ENCODE peak calls at places on chromosomes 5 and 9, in four cellular contexts. E is HepG2, K is GM12878, L is H1. J is an unnamed sample.

GRCh38 chr9:18075253-18075977 is 398.5 kb upstream of the ADAMTSL1 start:
- DNase-seq in E (no peak), K (no peak), L (no peak), J (no peak)

GRCh38 chr9:14103115-14103514 is 210.8 kb downstream of the NFIB start:
- DNase-seq in E (no peak), K (no peak), L (no peak), J (no peak)

GRCh38 chr5:133612021-133612860 is at the start of gene FSTL4:
- DNase-seq in E (no peak), K (no peak), L (no peak), J (peak; percentile 55)

GRCh38 chr5:132396589-132397001 is 27.1 kb downstream of the SLC22A5 start:
- DNase-seq in E (no peak), K (no peak), L (no peak), J (no peak)

GRCh38 chr5:457195-457961 is 14.4 kb downstream of the EXOC3 start:
- DNase-seq in E (no peak), K (no peak), L (no peak), J (no peak)

GRCh38 chr5:131163315-131164119 is 1.5 kb downstream of the HINT1 start:
- DNase-seq in E (peak; percentile 75), K (no peak), L (no peak), J (no peak)

GRCh38 chr9:77659926-77660325 is 11.8 kb upstream of the GNA14 start:
- DNase-seq in E (no peak), K (no peak), L (no peak), J (no peak)

GRCh38 chr5:133381571-133382365 is 230.6 kb downstream of the FSTL4 start:
- DNase-seq in E (no peak), K (no peak), L (no peak), J (no peak)

GRCh38 chr5:36688722-36689121 is 82.3 kb downstream of the SLC1A3 start:
- DNase-seq in E (peak; percentile 29), K (no peak), L (no peak), J (peak; percentile 32)

GRCh38 chr5:174337276-174338203 is 292.0 kb downstream of the NSG2 start:
- DNase-seq in E (peak; percentile 13), K (no peak), L (no peak), J (peak; percentile 46)

GRCh38 chr5:55636177-55636576 is 75.9 kb downstream of the SLC38A9 start:
- DNase-seq in E (no peak), K (no peak), L (no peak), J (no peak)

GRCh38 chr5:139974661-139975060 is 68.4 kb downstream of the NRG2 start:
- DNase-seq in E (no peak), K (no peak), L (no peak), J (no peak)

GRCh38 chr5:13574634-13575033 is 369.9 kb downstream of the DNAH5 start:
- DNase-seq in E (no peak), K (no peak), L (no peak), J (no peak)
- TF ChIP-seq SUZ12 in E (no peak), K (no peak), L (no peak), J (no peak)

DNA sequence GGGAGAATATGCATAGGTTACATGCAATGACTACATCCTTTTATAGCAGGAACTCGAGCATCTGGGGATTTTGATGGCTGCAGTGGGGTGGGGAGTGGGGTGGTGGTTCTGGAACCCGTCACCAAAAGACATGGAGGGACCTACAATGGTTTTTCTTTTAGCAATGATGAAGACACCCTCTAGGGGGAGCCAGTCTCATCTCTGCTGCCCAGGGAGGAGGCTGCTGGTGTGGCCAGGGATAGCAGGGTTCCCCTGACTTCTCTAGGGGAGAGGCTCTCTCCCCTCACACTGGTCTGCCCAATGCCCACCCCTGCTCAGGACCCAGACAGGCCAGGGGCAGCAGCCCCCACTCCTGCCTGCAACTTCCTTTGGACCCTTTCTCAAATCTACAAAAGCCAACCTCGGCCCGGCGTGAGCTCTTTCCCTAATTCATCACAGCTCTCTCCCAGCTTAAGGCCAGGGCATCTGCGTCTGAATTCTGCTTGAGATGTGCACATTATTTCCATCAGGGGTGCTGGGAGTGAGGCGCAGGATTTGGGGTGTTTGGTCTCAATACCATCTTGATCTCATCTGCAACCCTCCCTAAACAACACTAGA is 73.5 kb upstream of the RETREG1 start:
- DNase-seq in E (peak; percentile 59), K (no peak), L (no peak), J (peak; percentile 76)
- TF ChIP-seq SUZ12 in E (no peak), K (no peak), L (no peak), J (no peak)

GRCh38 chr9:89590415-89590814 is 14.4 kb upstream of the GADD45G start:
- DNase-seq in E (no peak), K (no peak), L (no peak), J (no peak)
- TF ChIP-seq SUZ12 in E (no peak), K (no peak), L (no peak), J (no peak)

GRCh38 chr9:98222885-98223640 is 30.6 kb upstream of the CORO2A start:
- DNase-seq in E (peak; percentile 81), K (no peak), L (no peak), J (no peak)
- TF ChIP-seq SUZ12 in E (no peak), K (no peak), L (no peak), J (no peak)

GRCh38 chr9:126556560-126557250 is 57.0 kb upstream of the LMX1B start:
- DNase-seq in E (no peak), K (no peak), L (no peak), J (no peak)
- TF ChIP-seq SUZ12 in E (no peak), K (no peak), L (no peak), J (no peak)

GRCh38 chr9:82180711-82181110 is 192.1 kb downstream of the SPATA31D1 start:
- DNase-seq in E (no peak), K (no peak), L (no peak), J (no peak)
- TF ChIP-seq SUZ12 in E (no peak), K (no peak), L (no peak), J (no peak)

GRCh38 chr5:73118331-73119011 is 1.9 kb upstream of the TMEM171 start:
- DNase-seq in E (peak; percentile 9), K (no peak), L (no peak), J (no peak)
- TF ChIP-seq SUZ12 in E (no peak), K (no peak), L (no peak), J (no peak)

GRCh38 chr5:72314571-72315172 is 5.4 kb downstream of the MRPS27 start:
- DNase-seq in E (peak; percentile 71), K (no peak), L (no peak), J (no peak)
- TF ChIP-seq SUZ12 in E (no peak), K (no peak), L (no peak), J (no peak)

GRCh38 chr5:138364576-138364975 is 12.1 kb downstream of the KDM3B start:
- DNase-seq in E (no peak), K (no peak), L (no peak), J (no peak)
- TF ChIP-seq SUZ12 in E (no peak), K (no peak), L (no peak), J (no peak)